ENCODE peak calls at places on chromosomes 3 and 15, in eight cellular contexts. X, E, O, S, D, V, G and U are unnamed samples.

GRCh38 chr3:169668081-169668956 is 4.8 kb upstream of the MECOM start:
- DNase-seq in G (no peak), X (peak; percentile 68), E (peak; percentile 34), S (peak; percentile 40), D (peak; percentile 55), O (no peak), V (peak; percentile 81), U (peak; percentile 55)

GRCh38 chr15:73910904-73911303 is 15.4 kb upstream of the LOXL1 start:
- DNase-seq in E (no peak), X (no peak), D (no peak), O (no peak), S (no peak), V (no peak), G (no peak), U (no peak)

GRCh38 chr3:30752961-30753360 is 141.5 kb downstream of the GADL1 start:
- DNase-seq in E (no peak), V (no peak), D (no peak), G (peak; percentile 84), S (peak; percentile 41), X (no peak), O (peak; percentile 28), U (no peak)

GRCh38 chr3:4425707-4426106 is 41.4 kb downstream of the SUMF1 start:
- DNase-seq in S (no peak), E (no peak), O (no peak), G (no peak), D (no peak), V (no peak), X (no peak), U (no peak)

GRCh38 chr3:174169736-174170135 is 689.4 kb upstream of the NAALADL2 start:
- DNase-seq in V (no peak), S (no peak), D (no peak), O (no peak), X (no peak), E (no peak), G (no peak), U (no peak)

GRCh38 chr15:77526582-77527163 is 106.0 kb downstream of the HMG20A start:
- DNase-seq in D (no peak), O (no peak), V (peak; percentile 23), E (no peak), G (no peak), S (no peak), X (no peak), U (no peak)

GRCh38 chr3:14827776-14828175 is 9.0 kb downstream of the FGD5 start:
- DNase-seq in G (no peak), O (no peak), D (no peak), V (no peak), E (no peak), S (no peak), X (no peak), U (no peak)

GRCh38 chr3:151434151-151434890 is 26.5 kb downstream of the IGSF10 start:
- DNase-seq in E (no peak), X (no peak), V (no peak), D (no peak), G (peak; percentile 90), S (no peak), O (peak; percentile 47), U (no peak)

GRCh38 chr3:172595648-172596393 is 72.6 kb upstream of the TNFSF10 start:
- DNase-seq in S (peak; percentile 32), V (no peak), O (no peak), E (peak; percentile 24), D (peak; percentile 44), G (peak; percentile 64), X (no peak), U (no peak)

GRCh38 chr3:45434996-45435395 is 46.6 kb downstream of the LARS2 start:
- DNase-seq in E (no peak), O (no peak), X (no peak), D (no peak), V (no peak), G (no peak), S (no peak), U (no peak)

GRCh38 chr3:186220886-186221285 is 112.0 kb upstream of the ETV5 start:
- DNase-seq in X (no peak), S (no peak), G (no peak), D (peak; percentile 57), O (no peak), E (no peak), V (no peak), U (no peak)
- TF ChIP-seq CTCF in X (no peak), S (no peak), G (peak; percentile 6), D (no peak), O (peak; percentile 23), E (no peak), V (no peak), U (no peak)

GRCh38 chr3:133901083-133901482 is 5.4 kb upstream of the RAB6B start:
- DNase-seq in O (no peak), S (no peak), E (no peak), X (no peak), G (no peak), D (no peak), V (no peak), U (peak; percentile 28)
- TF ChIP-seq CTCF in O (no peak), S (no peak), E (peak; percentile 31), X (no peak), G (no peak), D (no peak), V (no peak), U (peak; percentile 47)

DNA sequence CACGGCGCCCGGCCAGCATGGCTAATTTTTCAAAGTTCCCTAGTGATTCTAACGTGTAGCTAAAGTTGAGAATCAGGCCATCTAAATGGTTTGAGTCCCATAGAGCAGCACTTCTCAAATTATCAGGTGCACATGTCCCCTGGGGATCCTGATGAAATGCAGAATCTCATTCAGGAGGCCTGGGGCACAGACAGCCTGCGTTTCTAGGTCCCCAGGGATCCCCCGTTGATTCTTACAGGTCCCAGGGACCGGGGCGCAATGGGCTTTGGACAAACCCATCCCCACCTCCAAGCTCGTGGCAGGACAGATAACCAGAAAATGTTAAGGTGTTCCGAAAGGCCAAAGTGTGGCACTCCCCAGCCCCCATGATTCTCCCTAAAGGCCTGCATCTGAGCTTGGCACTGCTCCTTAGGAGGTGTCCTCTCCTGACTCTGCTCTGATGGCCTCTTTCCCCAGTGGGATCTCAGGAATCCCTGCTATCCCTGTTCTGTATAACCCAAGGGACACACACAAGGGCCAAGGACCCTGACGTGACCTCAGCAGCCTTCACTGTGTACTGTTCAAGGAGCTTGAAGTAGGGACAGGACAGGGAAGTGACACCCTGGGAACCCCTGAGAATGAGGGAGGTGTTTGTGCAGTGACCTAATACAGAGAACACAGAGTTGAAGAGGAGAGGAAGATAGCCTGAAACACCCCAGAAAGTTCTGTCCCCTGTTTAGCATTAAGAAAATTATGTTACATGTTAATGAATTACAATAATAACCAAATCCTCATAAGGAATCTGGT is 8.0 kb downstream of the LRRK1 start:
- DNase-seq in S (no peak), E (peak; percentile 39), V (no peak), O (no peak), G (no peak), X (no peak), D (no peak), U (no peak)
- TF ChIP-seq CTCF in S (no peak), E (no peak), V (no peak), O (no peak), G (no peak), X (no peak), D (no peak), U (no peak)

DNA sequence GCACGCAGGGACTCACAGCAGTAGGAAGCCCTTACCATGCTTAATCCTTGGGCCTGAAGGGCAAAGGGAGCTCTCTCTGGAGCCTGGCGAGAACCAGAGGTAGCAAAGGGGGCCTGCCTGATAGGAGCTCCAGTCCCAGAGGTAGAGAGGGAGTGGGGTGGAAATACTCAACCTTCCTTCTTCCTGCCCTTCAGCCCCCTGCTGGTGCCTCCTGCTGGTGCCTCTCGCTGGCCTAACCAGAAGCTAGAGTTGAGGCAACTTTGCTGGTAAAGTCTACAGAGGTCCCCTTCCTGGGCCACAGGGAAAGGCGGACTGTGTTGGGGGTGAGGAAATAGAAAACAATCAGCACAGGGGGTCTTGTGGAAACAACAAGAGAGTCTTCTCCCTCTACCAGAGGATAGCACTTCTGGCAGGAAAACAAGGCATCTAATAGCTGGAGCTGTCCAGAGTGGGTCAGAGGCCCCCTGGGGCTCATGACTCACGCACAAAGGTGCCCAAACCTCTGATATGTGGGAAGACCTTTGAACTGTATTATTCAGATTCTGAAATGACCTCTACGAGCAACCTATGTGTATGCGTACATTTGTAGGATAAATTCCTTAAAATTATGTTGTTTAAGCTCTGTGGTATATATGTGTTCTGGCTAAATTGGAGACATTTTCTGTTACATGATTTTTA is 133.8 kb downstream of the LRRC28 start:
- DNase-seq in V (no peak), D (no peak), G (no peak), X (no peak), O (no peak), S (no peak), E (no peak), U (no peak)
- TF ChIP-seq CTCF in V (no peak), D (no peak), G (no peak), X (peak; percentile 40), O (no peak), S (no peak), E (no peak), U (peak; percentile 22)

GRCh38 chr3:127749787-127750225 is 72.5 kb downstream of the MGLL start:
- DNase-seq in V (no peak), G (no peak), S (no peak), D (no peak), O (no peak), E (peak; percentile 64), X (no peak), U (no peak)
- TF ChIP-seq CTCF in V (no peak), G (peak; percentile 10), S (no peak), D (no peak), O (no peak), E (peak; percentile 44), X (peak; percentile 3), U (no peak)

GRCh38 chr3:24149032-24149431 is 203.9 kb downstream of the NR1D2 start:
- DNase-seq in E (no peak), X (no peak), G (no peak), S (no peak), D (no peak), O (no peak), V (no peak), U (peak; percentile 13)
- TF ChIP-seq CTCF in E (peak; percentile 42), X (no peak), G (no peak), S (no peak), D (no peak), O (no peak), V (no peak), U (peak; percentile 47)

GRCh38 chr3:183635431-183636220 is at the start of gene KLHL24:
- DNase-seq in G (peak; percentile 89), D (peak; percentile 93), S (peak; percentile 95), O (peak; percentile 70), V (peak; percentile 93), X (peak; percentile 92), E (peak; percentile 89), U (peak; percentile 91)
- TF ChIP-seq CTCF in G (no peak), D (no peak), S (no peak), O (no peak), V (no peak), X (no peak), E (peak; percentile 1), U (no peak)